ENCODE peak calls at places on chromosomes 13 and 19, in four cellular contexts. B is tibial artery; V is body of pancreas; J is CD8-positive, alpha-beta T cell. A is an unnamed sample.

GRCh38 chr13:60143775-60144174 is 20.0 kb downstream of the DIAPH3 start:
- DNase-seq in B (no peak), V (no peak), J (no peak), A (no peak)

GRCh38 chr19:48635263-48635965 is 1.8 kb downstream of the DBP start:
- DNase-seq in V (peak; percentile 72), J (peak; percentile 57), B (peak; percentile 90), A (peak; percentile 71)

GRCh38 chr19:6268382-6268771 is 11.4 kb downstream of the MLLT1 start:
- DNase-seq in J (no peak), B (no peak), V (no peak), A (no peak)

GRCh38 chr13:110503979-110504499 is 57.5 kb downstream of the RAB20 start:
- DNase-seq in J (no peak), B (no peak), V (no peak), A (no peak)

GRCh38 chr19:45347570-45348366 is 7.2 kb downstream of the KLC3 start:
- DNase-seq in B (no peak), J (no peak), V (no peak), A (no peak)

GRCh38 chr13:51601601-51602348 is 17.5 kb downstream of the WDFY2 start:
- DNase-seq in J (no peak), B (no peak), V (no peak), A (peak; percentile 33)

GRCh38 chr19:17803264-17803896 is 8.4 kb downstream of the B3GNT3 start:
- DNase-seq in B (no peak), J (no peak), V (no peak), A (peak; percentile 36)

GRCh38 chr19:40862333-40862732 is 12.1 kb upstream of the CYP2A6 start:
- DNase-seq in J (no peak), V (no peak), B (no peak), A (no peak)

A was measured in naive B cell.